ENCODE peak calls at places on chromosome 15, in nine cellular contexts. One of them, this sample, is unnamed.

GRCh38 chr15:56325186-56325585 is 40.0 kb upstream of the TEX9 start:
- DNase-seq in tibial nerve: no peak
- DNase-seq in HCT116: no peak
- DNase-seq in body of pancreas: no peak
- DNase-seq in suprapubic skin: no peak
- DNase-seq in adrenal gland: no peak
- DNase-seq in ovary: no peak
- DNase-seq in lower leg skin: no peak
- DNase-seq in IMR-90: peak; percentile 33
- DNase-seq in this sample: no peak

GRCh38 chr15:73323956-73324355 is 44.8 kb downstream of the HCN4 start:
- DNase-seq in tibial nerve: no peak
- DNase-seq in body of pancreas: no peak
- DNase-seq in IMR-90: no peak
- DNase-seq in ovary: peak; percentile 13
- DNase-seq in lower leg skin: no peak
- DNase-seq in suprapubic skin: peak; percentile 36
- DNase-seq in HCT116: no peak
- DNase-seq in adrenal gland: no peak
- DNase-seq in this sample: no peak

GRCh38 chr15:76340802-76341365 is 4.3 kb downstream of the ISL2 start:
- DNase-seq in body of pancreas: peak; percentile 49
- DNase-seq in tibial nerve: no peak
- DNase-seq in lower leg skin: peak; percentile 87
- DNase-seq in adrenal gland: no peak
- DNase-seq in suprapubic skin: no peak
- DNase-seq in HCT116: no peak
- DNase-seq in IMR-90: no peak
- DNase-seq in ovary: no peak
- DNase-seq in this sample: peak; percentile 33

GRCh38 chr15:76711351-76711827 is 193.8 kb downstream of the SCAPER start:
- DNase-seq in suprapubic skin: no peak
- DNase-seq in ovary: no peak
- DNase-seq in IMR-90: no peak
- DNase-seq in lower leg skin: no peak
- DNase-seq in body of pancreas: no peak
- DNase-seq in tibial nerve: no peak
- DNase-seq in adrenal gland: no peak
- DNase-seq in HCT116: no peak
- DNase-seq in this sample: no peak

GRCh38 chr15:80604583-80605506 is 90.3 kb upstream of the ABHD17C start:
- DNase-seq in body of pancreas: no peak
- DNase-seq in adrenal gland: no peak
- DNase-seq in suprapubic skin: no peak
- DNase-seq in IMR-90: no peak
- DNase-seq in lower leg skin: no peak
- DNase-seq in ovary: no peak
- DNase-seq in tibial nerve: no peak
- DNase-seq in HCT116: no peak
- DNase-seq in this sample: no peak

GRCh38 chr15:74552761-74553441 is 11.9 kb downstream of the ARID3B start:
- DNase-seq in body of pancreas: no peak
- DNase-seq in tibial nerve: no peak
- DNase-seq in suprapubic skin: no peak
- DNase-seq in adrenal gland: no peak
- DNase-seq in IMR-90: no peak
- DNase-seq in HCT116: no peak
- DNase-seq in ovary: no peak
- DNase-seq in lower leg skin: no peak
- DNase-seq in this sample: no peak

GRCh38 chr15:92690370-92690769 is 34.8 kb upstream of the FAM174B start:
- DNase-seq in lower leg skin: no peak
- DNase-seq in ovary: no peak
- DNase-seq in IMR-90: no peak
- DNase-seq in tibial nerve: no peak
- DNase-seq in suprapubic skin: no peak
- DNase-seq in adrenal gland: no peak
- DNase-seq in HCT116: no peak
- DNase-seq in body of pancreas: no peak
- DNase-seq in this sample: no peak

GRCh38 chr15:70873232-70874054 is 18.8 kb downstream of the THAP10 start:
- DNase-seq in lower leg skin: no peak
- DNase-seq in ovary: no peak
- DNase-seq in IMR-90: no peak
- DNase-seq in tibial nerve: no peak
- DNase-seq in HCT116: no peak
- DNase-seq in adrenal gland: no peak
- DNase-seq in suprapubic skin: no peak
- DNase-seq in body of pancreas: no peak
- DNase-seq in this sample: no peak

GRCh38 chr15:89043031-89044002 is 44.9 kb upstream of the ABHD2 start:
- DNase-seq in tibial nerve: no peak
- DNase-seq in HCT116: no peak
- DNase-seq in IMR-90: no peak
- DNase-seq in suprapubic skin: no peak
- DNase-seq in lower leg skin: peak; percentile 63
- DNase-seq in body of pancreas: no peak
- DNase-seq in adrenal gland: no peak
- DNase-seq in ovary: no peak
- DNase-seq in this sample: no peak

GRCh38 chr15:78311292-78311691 is 11.9 kb upstream of the SKIC8 start:
- DNase-seq in IMR-90: no peak
- DNase-seq in ovary: no peak
- DNase-seq in body of pancreas: no peak
- DNase-seq in HCT116: no peak
- DNase-seq in suprapubic skin: no peak
- DNase-seq in lower leg skin: peak; percentile 29
- DNase-seq in adrenal gland: no peak
- DNase-seq in tibial nerve: no peak
- DNase-seq in this sample: no peak

GRCh38 chr15:47719730-47720129 is 2.4 kb downstream of the SEMA6D start:
- DNase-seq in body of pancreas: no peak
- DNase-seq in IMR-90: no peak
- DNase-seq in lower leg skin: no peak
- DNase-seq in HCT116: no peak
- DNase-seq in suprapubic skin: no peak
- DNase-seq in ovary: no peak
- DNase-seq in adrenal gland: no peak
- DNase-seq in tibial nerve: no peak
- DNase-seq in this sample: no peak

GRCh38 chr15:76903251-76903681 is 1.9 kb downstream of the SCAPER start:
- DNase-seq in adrenal gland: peak; percentile 8
- DNase-seq in tibial nerve: no peak
- DNase-seq in ovary: no peak
- DNase-seq in lower leg skin: no peak
- DNase-seq in suprapubic skin: no peak
- DNase-seq in body of pancreas: no peak
- DNase-seq in HCT116: peak; percentile 12
- DNase-seq in IMR-90: peak; percentile 78
- DNase-seq in this sample: peak; percentile 15

GRCh38 chr15:65772909-65773308 is 19.2 kb downstream of the DENND4A start:
- DNase-seq in suprapubic skin: no peak
- DNase-seq in adrenal gland: no peak
- DNase-seq in tibial nerve: no peak
- DNase-seq in lower leg skin: no peak
- DNase-seq in IMR-90: no peak
- DNase-seq in body of pancreas: no peak
- DNase-seq in HCT116: no peak
- DNase-seq in ovary: no peak
- DNase-seq in this sample: no peak

GRCh38 chr15:38843736-38844590 is 279.3 kb upstream of the RASGRP1 start:
- DNase-seq in ovary: no peak
- DNase-seq in tibial nerve: no peak
- DNase-seq in HCT116: no peak
- DNase-seq in adrenal gland: no peak
- DNase-seq in suprapubic skin: no peak
- DNase-seq in IMR-90: peak; percentile 81
- DNase-seq in body of pancreas: no peak
- DNase-seq in lower leg skin: no peak
- DNase-seq in this sample: no peak
- TF ChIP-seq POLR2A in ovary: no peak
- TF ChIP-seq POLR2A in tibial nerve: no peak
- TF ChIP-seq POLR2A in HCT116: no peak
- TF ChIP-seq POLR2A in adrenal gland: no peak
- TF ChIP-seq POLR2A in suprapubic skin: no peak
- TF ChIP-seq POLR2A in IMR-90: no peak
- TF ChIP-seq POLR2A in body of pancreas: no peak
- TF ChIP-seq POLR2A in lower leg skin: no peak
- TF ChIP-seq POLR2A in this sample: no peak

GRCh38 chr15:38631126-38632075 is 66.8 kb upstream of the RASGRP1 start:
- DNase-seq in adrenal gland: no peak
- DNase-seq in ovary: no peak
- DNase-seq in suprapubic skin: no peak
- DNase-seq in HCT116: no peak
- DNase-seq in lower leg skin: no peak
- DNase-seq in IMR-90: no peak
- DNase-seq in tibial nerve: no peak
- DNase-seq in body of pancreas: no peak
- DNase-seq in this sample: no peak
- TF ChIP-seq POLR2A in adrenal gland: no peak
- TF ChIP-seq POLR2A in ovary: no peak
- TF ChIP-seq POLR2A in suprapubic skin: no peak
- TF ChIP-seq POLR2A in HCT116: no peak
- TF ChIP-seq POLR2A in lower leg skin: no peak
- TF ChIP-seq POLR2A in IMR-90: no peak
- TF ChIP-seq POLR2A in tibial nerve: no peak
- TF ChIP-seq POLR2A in body of pancreas: no peak
- TF ChIP-seq POLR2A in this sample: no peak

DNA sequence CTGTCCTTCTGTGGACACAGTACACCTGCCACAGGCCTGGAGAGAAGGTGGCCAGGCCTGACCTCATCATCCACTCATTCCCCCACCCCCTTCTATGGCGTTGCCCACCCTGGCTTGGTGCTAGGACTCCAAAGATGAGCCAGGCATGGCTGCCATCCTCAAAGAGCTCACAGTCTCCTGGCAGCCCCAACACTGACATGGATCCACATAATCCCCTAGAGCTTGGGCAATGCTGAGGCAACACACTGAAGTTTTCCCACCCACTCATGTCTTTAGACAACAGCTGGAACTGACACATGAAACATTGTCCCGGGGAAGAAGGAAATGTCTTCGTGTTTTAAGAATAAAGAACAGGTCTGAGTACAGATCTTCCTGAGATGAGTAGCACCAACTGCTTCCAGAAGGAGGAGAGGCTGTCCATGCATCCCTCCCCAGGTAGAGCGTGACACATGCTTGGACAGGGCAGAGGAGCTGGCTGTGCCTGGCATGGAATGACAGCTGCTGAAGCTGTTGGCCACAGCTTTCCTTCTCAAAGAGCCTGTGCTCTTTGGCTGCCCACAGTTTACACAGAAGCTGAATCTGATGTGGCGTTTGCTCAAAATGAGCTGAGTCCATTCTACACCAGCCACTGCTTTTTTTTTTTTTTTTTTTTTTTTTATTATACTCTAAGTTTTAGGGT is 70.1 kb downstream of the HOMER2 start:
- DNase-seq in ovary: no peak
- DNase-seq in lower leg skin: no peak
- DNase-seq in suprapubic skin: no peak
- DNase-seq in IMR-90: no peak
- DNase-seq in body of pancreas: no peak
- DNase-seq in adrenal gland: no peak
- DNase-seq in tibial nerve: no peak
- DNase-seq in HCT116: no peak
- DNase-seq in this sample: no peak
- TF ChIP-seq POLR2A in ovary: no peak
- TF ChIP-seq POLR2A in lower leg skin: no peak
- TF ChIP-seq POLR2A in suprapubic skin: no peak
- TF ChIP-seq POLR2A in IMR-90: no peak
- TF ChIP-seq POLR2A in body of pancreas: no peak
- TF ChIP-seq POLR2A in adrenal gland: no peak
- TF ChIP-seq POLR2A in tibial nerve: no peak
- TF ChIP-seq POLR2A in HCT116: no peak
- TF ChIP-seq POLR2A in this sample: no peak

GRCh38 chr15:42057744-42058646 is 36.4 kb downstream of the PLA2G4D start:
- DNase-seq in lower leg skin: peak; percentile 82
- DNase-seq in IMR-90: no peak
- DNase-seq in tibial nerve: no peak
- DNase-seq in HCT116: no peak
- DNase-seq in adrenal gland: no peak
- DNase-seq in suprapubic skin: peak; percentile 69
- DNase-seq in ovary: no peak
- DNase-seq in body of pancreas: no peak
- DNase-seq in this sample: peak; percentile 6

GRCh38 chr15:42059661-42060476 is 34.5 kb downstream of the PLA2G4D start:
- DNase-seq in body of pancreas: peak; percentile 68
- DNase-seq in HCT116: no peak
- DNase-seq in adrenal gland: peak; percentile 67
- DNase-seq in ovary: peak; percentile 68
- DNase-seq in suprapubic skin: no peak
- DNase-seq in tibial nerve: peak; percentile 34
- DNase-seq in lower leg skin: peak; percentile 92
- DNase-seq in IMR-90: peak; percentile 21
- DNase-seq in this sample: peak; percentile 57

GRCh38 chr15:42053914-42054313 is 33.1 kb upstream of the PLA2G4E start:
- DNase-seq in IMR-90: no peak
- DNase-seq in tibial nerve: no peak
- DNase-seq in body of pancreas: peak; percentile 87
- DNase-seq in lower leg skin: no peak
- DNase-seq in suprapubic skin: peak; percentile 34
- DNase-seq in ovary: no peak
- DNase-seq in adrenal gland: peak; percentile 71
- DNase-seq in HCT116: no peak
- DNase-seq in this sample: no peak

GRCh38 chr15:42058791-42059190 is 35.6 kb downstream of the PLA2G4D start:
- DNase-seq in body of pancreas: no peak
- DNase-seq in adrenal gland: no peak
- DNase-seq in HCT116: no peak
- DNase-seq in lower leg skin: no peak
- DNase-seq in ovary: no peak
- DNase-seq in suprapubic skin: peak; percentile 37
- DNase-seq in IMR-90: no peak
- DNase-seq in tibial nerve: no peak
- DNase-seq in this sample: no peak

DNA sequence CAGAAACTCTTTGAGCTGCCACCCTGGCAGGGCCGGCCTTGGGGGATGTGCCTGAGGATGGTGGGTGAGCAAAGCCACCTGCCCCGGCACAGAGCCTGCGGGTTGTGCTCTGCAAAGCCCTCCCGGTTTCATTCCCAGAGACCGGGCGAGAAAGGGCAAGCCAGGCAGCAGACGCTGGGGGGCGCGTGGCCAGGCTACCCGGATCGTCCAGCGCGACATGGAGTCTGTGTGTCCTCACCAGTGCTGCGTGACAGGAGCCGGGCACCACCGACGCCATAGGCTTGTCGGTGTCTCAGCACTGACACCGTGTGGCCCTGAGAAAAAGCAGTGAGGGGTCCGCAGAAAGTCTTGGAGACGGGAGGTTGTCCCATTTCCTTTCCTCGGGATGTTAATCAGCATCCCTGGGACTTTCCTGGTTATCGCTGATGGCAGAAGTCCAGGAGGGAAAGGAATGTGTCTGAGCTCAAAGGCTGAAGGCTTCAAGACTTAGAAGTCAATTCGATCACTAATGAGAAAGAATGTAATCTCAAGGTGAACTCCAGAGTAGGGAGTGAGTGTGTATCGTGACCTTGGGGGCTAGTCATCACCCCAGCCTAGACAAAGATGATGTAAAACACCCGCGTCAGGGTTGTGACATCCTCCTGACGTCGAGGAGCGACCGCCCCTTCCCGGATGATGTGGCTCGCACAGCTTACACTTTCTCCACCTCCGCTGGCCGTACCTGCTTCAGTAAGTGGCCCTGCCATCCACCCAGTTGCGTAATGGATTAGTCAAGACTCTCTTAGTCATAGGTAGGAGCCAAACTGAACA is 36.3 kb upstream of the PLA2G4E start:
- DNase-seq in tibial nerve: no peak
- DNase-seq in suprapubic skin: peak; percentile 86
- DNase-seq in IMR-90: peak; percentile 62
- DNase-seq in HCT116: peak; percentile 95
- DNase-seq in body of pancreas: peak; percentile 95
- DNase-seq in lower leg skin: peak; percentile 91
- DNase-seq in adrenal gland: peak; percentile 91
- DNase-seq in ovary: peak; percentile 79
- DNase-seq in this sample: peak; percentile 61
- TF ChIP-seq POLR2A in tibial nerve: no peak
- TF ChIP-seq POLR2A in suprapubic skin: no peak
- TF ChIP-seq POLR2A in IMR-90: no peak
- TF ChIP-seq POLR2A in HCT116: peak; percentile 62
- TF ChIP-seq POLR2A in body of pancreas: peak; percentile 24
- TF ChIP-seq POLR2A in lower leg skin: no peak
- TF ChIP-seq POLR2A in adrenal gland: no peak
- TF ChIP-seq POLR2A in ovary: no peak
- TF ChIP-seq POLR2A in this sample: no peak